ENCODE peak calls at places on chromosomes 11 and 22, in six cellular contexts. K, O, L, H, G and I are unnamed samples.

GRCh38 chr11:34416746-34417145 is 22.0 kb upstream of the CAT start:
- DNase-seq in H (peak), L (no peak), O (no peak), K (no peak), G (no peak), I (no peak)

GRCh38 chr11:68461284-68461861 is 821 bp downstream of the PPP6R3 start:
- DNase-seq in L (peak), O (no peak), K (peak), G (no peak), H (no peak), I (no peak)

GRCh38 chr22:37030560-37031281 is 11.2 kb downstream of the MPST start:
- DNase-seq in O (no peak), G (no peak), H (no peak), K (no peak), L (no peak), I (no peak)

GRCh38 chr11:8368772-8369171 is 105.1 kb upstream of the LMO1 start:
- DNase-seq in O (no peak), H (no peak), L (no peak), K (no peak), G (no peak), I (no peak)

GRCh38 chr11:33135216-33135615 is 26.1 kb downstream of the CSTF3 start:
- DNase-seq in L (no peak), H (peak), K (no peak), G (peak), O (no peak), I (no peak)

GRCh38 chr11:124798991-124799383 is 1.2 kb downstream of the MSANTD2 start:
- DNase-seq in L (peak), G (no peak), O (no peak), H (peak), K (peak), I (no peak)

GRCh38 chr11:85628771-85629341 is 463 bp downstream of the TMEM126B start:
- DNase-seq in H (no peak), G (no peak), O (no peak), L (peak), K (no peak), I (no peak)

GRCh38 chr11:57323503-57324153 is 1.1 kb downstream of the TNKS1BP1 start:
- DNase-seq in O (no peak), L (peak), G (no peak), H (peak), K (no peak), I (no peak)

GRCh38 chr11:66429983-66430602 is 8.6 kb downstream of the MRPL11 start:
- DNase-seq in O (no peak), H (peak), K (peak), G (no peak), L (peak), I (peak)

GRCh38 chr22:27100789-27101188 is 443.4 kb downstream of the MIAT start:
- DNase-seq in G (no peak), L (no peak), O (no peak), H (no peak), K (peak), I (no peak)

GRCh38 chr11:74255741-74256369 is 55.6 kb downstream of the P4HA3 start:
- DNase-seq in O (no peak), K (peak), L (peak), H (peak), G (peak), I (peak)

GRCh38 chr22:45537734-45538181 is 35.1 kb downstream of the FBLN1 start:
- DNase-seq in L (peak), G (peak), K (peak), H (peak), O (no peak), I (peak)

GRCh38 chr22:26172389-26172990 is 3.2 kb downstream of the SEZ6L start:
- DNase-seq in H (peak), O (no peak), L (peak), K (peak), G (no peak), I (no peak)

GRCh38 chr11:69173326-69173725 is 17.6 kb downstream of the SMIM38 start:
- DNase-seq in K (no peak), H (no peak), G (no peak), L (no peak), O (no peak), I (no peak)

GRCh38 chr11:88689548-88690240 is 352.2 kb upstream of the CTSC start:
- DNase-seq in O (no peak), G (no peak), H (no peak), L (peak), K (no peak), I (no peak)

GRCh38 chr11:66112041-66112491 is 42.0 kb downstream of the PACS1 start:
- DNase-seq in L (no peak), H (no peak), O (no peak), G (no peak), K (no peak), I (no peak)

GRCh38 chr11:8973121-8973520 is 8.9 kb upstream of the TMEM9B start:
- DNase-seq in G (no peak), O (no peak), H (no peak), K (no peak), L (no peak), I (no peak)

GRCh38 chr11:71481101-71481960 is 28.3 kb downstream of the NADSYN1 start:
- DNase-seq in K (no peak), O (no peak), L (peak), H (no peak), G (no peak), I (no peak)

GRCh38 chr11:8808226-8808585 is 102.8 kb upstream of the AKIP1 start:
- DNase-seq in G (no peak), H (no peak), O (no peak), L (no peak), K (no peak), I (no peak)

GRCh38 chr22:46109474-46110003 is 40.8 kb upstream of the PPARA start:
- DNase-seq in H (peak), K (no peak), G (no peak), L (no peak), O (no peak), I (no peak)

GRCh38 chr11:71302911-71303310 is 50.5 kb upstream of the SHANK2 start:
- DNase-seq in G (no peak), K (no peak), H (no peak), L (no peak), O (no peak), I (no peak)

GRCh38 chr11:107957109-107957588 is 28.9 kb downstream of the RAB39A start:
- DNase-seq in H (no peak), O (no peak), L (no peak), K (no peak), G (no peak), I (peak)

GRCh38 chr22:20588843-20589581 is 81.6 kb downstream of the MED15 start:
- DNase-seq in G (no peak), L (peak), K (no peak), O (no peak), H (no peak), I (no peak)

GRCh38 chr11:16091862-16092261 is 264.5 kb downstream of the SOX6 start:
- DNase-seq in L (peak), H (peak), G (no peak), K (peak), O (no peak), I (no peak)

GRCh38 chr22:46942816-46943783 is 180.7 kb downstream of the TBC1D22A start:
- DNase-seq in O (no peak), L (peak), H (peak), G (no peak), K (no peak), I (no peak)

GRCh38 chr11:36048496-36049247 is 104.8 kb downstream of the LDLRAD3 start:
- DNase-seq in K (no peak), L (no peak), O (no peak), G (no peak), H (no peak), I (no peak)

GRCh38 chr11:92152245-92152644 is 72.4 kb upstream of the FAT3 start:
- DNase-seq in K (no peak), L (no peak), H (no peak), G (no peak), O (peak), I (no peak)